ENCODE peak calls at places on chromosomes 3 and 15, in five cellular contexts. Y, E, R, O and S are unnamed samples.

GRCh38 chr15:80202641-80203360 is 49.2 kb downstream of the CTXND1 start:
- DNase-seq in Y (peak), E (no peak), R (peak), O (no peak), S (no peak)

GRCh38 chr3:172512363-172512762 is 10.9 kb downstream of the TNFSF10 start:
- DNase-seq in Y (no peak), E (peak), R (no peak), O (peak), S (no peak)

GRCh38 chr3:32203854-32204253 is 34.6 kb upstream of the CMTM8 start:
- DNase-seq in Y (no peak), E (no peak), R (no peak), O (no peak), S (no peak)

GRCh38 chr3:150681037-150681436 is 22.7 kb downstream of the ERICH6 start:
- DNase-seq in Y (no peak), E (no peak), R (no peak), O (peak), S (no peak)

GRCh38 chr3:46861293-46861995 is 1.8 kb downstream of the MYL3 start:
- DNase-seq in Y (no peak), E (peak), R (no peak), O (no peak), S (peak)

GRCh38 chr3:120435621-120436020 is 15.2 kb downstream of the FSTL1 start:
- DNase-seq in Y (no peak), E (no peak), R (peak), O (no peak), S (no peak)

GRCh38 chr15:73368301-73369072 is at the start of gene HCN4:
- DNase-seq in Y (peak), E (no peak), R (no peak), O (no peak), S (no peak)

GRCh38 chr3:45186871-45187270 is 39.2 kb downstream of the TMEM158 start:
- DNase-seq in Y (no peak), E (no peak), R (no peak), O (no peak), S (no peak)

GRCh38 chr15:62254137-62254934 is 89.3 kb upstream of the C2CD4B start:
- DNase-seq in Y (peak), E (peak), R (peak), O (no peak), S (peak)

GRCh38 chr3:64988188-64988587 is 300.4 kb upstream of the ADAMTS9 start:
- DNase-seq in Y (no peak), E (no peak), R (no peak), O (no peak), S (no peak)

GRCh38 chr15:100663550-100664335 is 61.4 kb downstream of the ASB7 start:
- DNase-seq in Y (no peak), E (no peak), R (no peak), O (no peak), S (no peak)

GRCh38 chr3:77449459-77449858 is 409.6 kb downstream of the ROBO2 start:
- DNase-seq in Y (no peak), E (no peak), R (no peak), O (no peak), S (no peak)

GRCh38 chr3:79253704-79254103 is 514.1 kb downstream of the ROBO1 start:
- DNase-seq in Y (no peak), E (no peak), R (no peak), O (no peak), S (no peak)

GRCh38 chr15:78242128-78242527 is 7.8 kb upstream of the ACSBG1 start:
- DNase-seq in Y (peak), E (peak), R (no peak), O (no peak), S (peak)

GRCh38 chr3:159326998-159327397 is 525.1 kb downstream of the MFSD1 start:
- DNase-seq in Y (no peak), E (no peak), R (no peak), O (no peak), S (no peak)
- TF ChIP-seq ATF3 in Y (no peak), E (no peak), R (no peak), O (no peak), S (no peak)

DNA sequence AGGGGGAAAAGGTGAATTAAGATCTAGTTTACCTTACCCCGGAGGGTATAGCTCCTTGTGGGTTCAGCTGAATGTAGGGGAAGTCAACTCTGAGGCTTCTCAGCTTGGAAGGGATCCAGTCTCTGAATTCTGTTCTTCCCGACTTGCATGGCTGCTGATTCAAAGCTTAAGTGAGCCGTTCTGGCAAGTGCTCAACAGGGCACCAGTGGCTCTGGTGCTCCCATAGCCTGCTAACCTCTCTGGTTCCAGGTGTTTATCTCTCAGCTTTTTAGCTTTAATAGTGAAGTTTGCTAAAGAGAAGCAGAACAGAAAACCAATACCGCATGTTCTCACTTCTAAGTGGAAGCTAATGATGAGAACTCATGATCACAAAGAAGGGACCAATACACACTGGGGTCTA is 46.3 kb upstream of the RBP1 start:
- DNase-seq in Y (no peak), E (no peak), R (no peak), O (no peak), S (no peak)
- TF ChIP-seq EZH2 in Y (no peak), E (no peak), R (no peak), O (no peak), S (no peak)

DNA sequence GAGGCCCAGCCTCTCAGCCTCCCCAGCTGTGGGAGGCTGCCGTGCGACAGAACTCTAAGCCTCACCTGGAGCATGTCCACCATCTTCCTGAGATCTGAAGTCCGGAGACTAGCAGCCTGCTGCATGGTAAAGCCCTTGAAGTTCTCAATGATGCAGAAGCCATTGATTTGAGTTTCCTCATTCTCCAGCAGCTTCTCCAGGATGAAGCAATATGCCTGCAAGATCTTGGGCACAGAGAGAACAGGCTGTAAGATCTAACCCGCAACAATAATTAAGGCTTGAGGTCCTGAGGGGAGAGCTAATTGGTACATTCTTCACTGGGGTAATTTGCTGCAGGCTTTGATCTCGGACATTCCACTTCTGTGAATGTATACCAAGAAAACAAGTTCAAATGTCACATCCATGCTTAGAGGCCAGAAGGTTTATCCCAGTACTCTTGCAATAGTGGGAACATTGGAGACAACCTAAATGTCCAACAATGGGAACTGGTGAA is 9.7 kb downstream of the RLBP1 start:
- DNase-seq in Y (no peak), E (no peak), R (no peak), O (no peak), S (no peak)
- TF ChIP-seq ATF3 in Y (no peak), E (no peak), R (no peak), O (no peak), S (no peak)

DNA sequence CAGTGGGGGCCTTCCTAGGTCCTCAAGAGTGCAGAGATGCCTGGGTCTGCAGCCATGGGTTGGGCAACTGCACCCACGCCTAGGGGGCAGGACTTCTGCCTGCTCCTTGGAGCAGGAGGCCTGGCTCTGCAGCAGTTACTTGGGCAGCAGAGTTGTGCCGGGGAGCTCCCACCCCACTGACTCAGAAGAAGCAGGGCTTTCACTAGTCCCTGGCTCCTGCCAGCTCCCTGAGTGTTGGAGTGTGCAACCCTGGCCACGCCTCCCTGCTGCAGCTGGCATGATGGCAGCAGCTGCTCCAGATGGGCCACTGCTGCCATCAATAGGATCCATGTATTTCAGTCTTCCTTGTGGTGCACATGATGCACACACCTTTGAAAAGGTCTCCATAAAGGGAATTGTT is 40.6 kb upstream of the KCNH8 start:
- DNase-seq in Y (no peak), E (no peak), R (no peak), O (no peak), S (no peak)
- TF ChIP-seq EZH2 in Y (no peak), E (no peak), R (no peak), O (no peak), S (no peak)